ENCODE peak calls at places on chromosomes 11 and 22, in eight cellular contexts. K, A, N, T, M, L, V and J are unnamed samples. For H3K36me3 and H3K9me3, the result is how much of the 10 kb centered on the place peaks cover.

GRCh38 chr11:128187829-128188228 is 399.5 kb downstream of the ETS1 start:
- DNase-seq in K (no peak), A (no peak), N (no peak), T (no peak), M (no peak), L (no peak), V (no peak), J (no peak)

GRCh38 chr11:72079776-72080325 is 491 bp downstream of the NUMA1 start:
- DNase-seq in K (no peak), A (peak), N (peak), T (peak), M (no peak), L (no peak), V (no peak), J (peak)

GRCh38 chr11:3135491-3136440 is 29.3 kb downstream of the OSBPL5 start:
- DNase-seq in K (no peak), A (no peak), N (no peak), T (no peak), M (peak), L (no peak), V (no peak), J (no peak)

GRCh38 chr11:118841469-118842222 is 42.0 kb upstream of the CXCR5 start:
- DNase-seq in K (no peak), A (no peak), N (peak), T (peak), M (no peak), L (no peak), V (no peak), J (no peak)

GRCh38 chr11:12827929-12828812 is 153.9 kb downstream of the TEAD1 start:
- DNase-seq in K (peak), A (peak), N (peak), T (no peak), M (no peak), L (peak), V (no peak), J (no peak)

GRCh38 chr11:118265954-118266353 is 1.9 kb upstream of the MPZL2 start:
- DNase-seq in K (peak), A (peak), N (no peak), T (no peak), M (no peak), L (peak), V (no peak), J (no peak)

GRCh38 chr22:29570456-29570855 is 10.5 kb downstream of the NIPSNAP1 start:
- DNase-seq in K (no peak), A (no peak), N (no peak), T (no peak), M (no peak), L (no peak), V (no peak), J (no peak)

GRCh38 chr11:2778630-2779498 is 79.1 kb upstream of the KCNQ1OT1 start:
- DNase-seq in K (peak), A (peak), N (no peak), T (no peak), M (peak), L (peak), V (no peak), J (peak)

GRCh38 chr11:118117790-118118601 is 31.2 kb upstream of the SMIM35 start:
- DNase-seq in K (no peak), A (no peak), N (no peak), T (peak), M (no peak), L (no peak), V (no peak), J (no peak)

GRCh38 chr22:25623851-25624250 is 59.4 kb downstream of the GRK3 start:
- DNase-seq in K (no peak), A (no peak), N (no peak), T (no peak), M (no peak), L (no peak), V (no peak), J (no peak)
- H3K36me3 ChIP-seq in K (under half), A (under half), N (under half), T (under half), M (under half), L (under half), V (under half), J (under half)

GRCh38 chr11:48669146-48669545 is 180.6 kb downstream of the OR4A47 start:
- DNase-seq in K (no peak), A (no peak), N (no peak), T (no peak), M (no peak), L (no peak), V (no peak), J (no peak)
- H3K9me3 ChIP-seq in K (under half), A (half or more), N (under half), T (under half), M (under half), L (half or more), V (half or more), J (half or more)

GRCh38 chr11:122207505-122207904 is 91.5 kb upstream of the BLID start:
- DNase-seq in K (no peak), A (no peak), N (no peak), T (no peak), M (peak), L (peak), V (no peak), J (peak)
- H3K27ac ChIP-seq in K (no peak), A (no peak), N (no peak), T (no peak), M (peak), L (no peak), V (no peak), J (peak)

DNA sequence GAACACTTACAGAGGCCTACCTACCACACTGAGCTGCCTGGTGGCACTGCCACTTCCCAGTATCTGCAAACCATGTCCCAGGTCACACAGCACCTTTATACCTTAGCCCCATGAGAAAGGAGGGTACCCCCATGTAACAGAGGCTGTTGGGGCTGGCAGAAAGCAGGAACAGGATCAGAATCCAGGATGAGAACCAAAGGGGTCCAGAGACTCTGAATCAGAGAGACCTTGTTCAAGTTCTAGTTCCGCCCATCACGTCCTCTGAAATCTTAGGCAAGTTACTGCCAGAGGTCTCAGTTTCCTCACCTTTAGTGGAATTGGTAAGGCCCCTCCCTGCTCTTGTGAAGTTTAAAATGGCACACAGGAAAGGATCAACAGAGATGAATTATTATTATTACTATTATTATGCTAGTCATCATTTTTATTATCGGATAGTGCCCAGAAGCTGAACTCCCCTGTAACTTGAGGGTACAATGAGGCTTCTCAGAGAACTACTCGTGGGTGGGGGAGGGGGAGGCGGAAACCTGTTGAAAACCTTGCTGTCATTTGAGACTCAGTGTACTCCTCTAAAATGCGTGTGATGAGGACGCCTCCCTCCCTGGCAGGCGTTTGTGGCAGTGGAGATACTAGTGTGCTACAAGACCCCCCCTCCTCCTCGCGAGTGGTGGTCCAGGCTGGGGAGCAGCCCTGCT is 9.3 kb downstream of the SELENOM start:
- DNase-seq in K (no peak), A (no peak), N (no peak), T (no peak), M (no peak), L (no peak), V (no peak), J (no peak)
- H3K36me3 ChIP-seq in K (under half), A (half or more), N (under half), T (under half), M (under half), L (under half), V (under half), J (half or more)

DNA sequence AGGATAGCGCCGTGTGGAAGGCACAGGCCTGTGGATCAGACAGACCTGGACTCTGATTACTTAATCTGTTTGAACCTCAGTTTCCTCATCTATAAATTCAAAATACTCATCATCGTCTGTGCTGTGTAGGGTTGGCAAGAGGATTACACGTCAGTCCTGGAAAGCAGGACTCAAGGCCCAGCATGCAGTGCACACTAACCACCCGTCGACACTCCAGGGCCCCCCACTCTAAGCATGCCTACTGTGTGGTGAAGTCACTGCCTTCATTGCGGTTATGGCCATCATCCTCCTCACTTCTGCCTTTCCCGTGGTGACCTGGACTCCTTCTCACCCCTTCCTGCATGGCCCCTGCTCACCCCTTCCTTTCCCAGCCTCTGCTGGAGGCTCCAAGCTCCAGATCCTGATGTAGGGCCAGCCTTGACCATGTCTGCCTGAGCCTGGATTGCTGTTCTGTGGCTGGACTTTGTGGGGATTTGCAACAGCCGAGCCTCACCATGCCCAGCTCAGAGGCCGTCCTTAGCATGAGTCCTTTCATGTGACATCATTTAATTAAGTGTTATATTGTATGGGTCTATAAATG is 1158.0 kb downstream of the TBC1D22A start:
- DNase-seq in K (no peak), A (no peak), N (no peak), T (no peak), M (no peak), L (no peak), V (no peak), J (no peak)
- H3K9me3 ChIP-seq in K (under half), A (under half), N (under half), T (under half), M (under half), L (under half), V (under half), J (under half)

DNA sequence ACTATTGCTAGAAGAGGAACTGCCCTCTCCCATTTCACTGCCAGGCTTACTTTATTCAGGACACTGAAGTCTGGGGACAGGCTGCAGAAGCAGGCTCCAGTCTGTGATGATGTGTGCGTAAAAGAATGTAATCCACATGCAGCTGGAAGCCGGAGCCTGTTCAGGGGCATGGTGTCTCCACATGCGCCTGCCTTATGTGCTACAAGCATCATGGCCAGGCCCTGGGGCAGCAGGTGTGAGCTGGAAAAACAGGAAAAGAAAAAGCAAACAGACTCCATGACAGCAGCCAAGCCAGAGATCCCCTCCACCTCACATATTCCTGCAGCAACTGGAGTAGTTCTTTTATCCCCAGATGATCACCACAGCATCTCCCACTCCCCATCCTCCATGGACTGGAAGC is 33.4 kb downstream of the ARFGAP2 start:
- DNase-seq in K (peak), A (no peak), N (no peak), T (no peak), M (no peak), L (peak), V (no peak), J (no peak)
- H3K27ac ChIP-seq in K (no peak), A (no peak), N (peak), T (no peak), M (no peak), L (no peak), V (no peak), J (no peak)

DNA sequence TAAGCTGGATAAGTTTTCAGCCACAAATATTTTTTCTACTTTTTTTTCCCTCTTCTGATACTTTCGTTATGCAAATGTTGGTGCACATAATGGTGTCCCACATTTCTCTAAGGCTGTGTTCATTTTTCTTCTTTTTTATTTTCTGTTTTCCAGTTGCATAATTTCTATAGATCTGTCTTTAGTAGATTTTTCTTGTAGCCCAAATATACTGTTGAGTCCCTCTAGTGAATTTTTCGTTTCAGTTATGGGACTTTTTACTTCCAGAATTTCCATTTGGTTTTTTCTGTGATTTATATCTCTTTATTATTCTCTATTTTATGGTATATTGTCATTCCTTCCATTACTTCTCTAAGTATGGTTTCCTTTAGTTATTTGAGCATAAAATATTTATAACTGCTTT is 72.0 kb downstream of the SWAP70 start:
- DNase-seq in K (no peak), A (no peak), N (no peak), T (no peak), M (no peak), L (no peak), V (no peak), J (no peak)
- H3K36me3 ChIP-seq in K (under half), A (half or more), N (half or more), T (under half), M (under half), L (under half), V (under half), J (half or more)

GRCh38 chr11:120294096-120294495 is 31.0 kb upstream of the TLCD5 start:
- DNase-seq in K (no peak), A (no peak), N (no peak), T (no peak), M (no peak), L (no peak), V (no peak), J (no peak)
- H3K9me3 ChIP-seq in K (under half), A (under half), N (under half), T (under half), M (under half), L (under half), V (under half), J (under half)